ENCODE peak calls at places on chromosome 1, in five cellular contexts. C, Z, B, F and K are unnamed samples.

GRCh38 chr1:35835398-35835797 is 27.6 kb downstream of the AGO4 start:
- DNase-seq in C (no peak), Z (no peak), B (no peak), F (peak; percentile 34), K (peak; percentile 19)

GRCh38 chr1:213374369-213374768 is 323.3 kb downstream of the RPS6KC1 start:
- DNase-seq in C (peak; percentile 39), Z (peak; percentile 36), B (peak; percentile 52), F (peak; percentile 91), K (peak; percentile 87)

GRCh38 chr1:37347104-37347503 is 127.3 kb upstream of the ZC3H12A start:
- DNase-seq in C (no peak), Z (no peak), B (no peak), F (no peak), K (no peak)

GRCh38 chr1:213394837-213395236 is 343.8 kb downstream of the RPS6KC1 start:
- DNase-seq in C (no peak), Z (no peak), B (no peak), F (no peak), K (no peak)

GRCh38 chr1:234600418-234601216 is 9.4 kb downstream of the IRF2BP2 start:
- DNase-seq in C (no peak), Z (no peak), B (no peak), F (no peak), K (no peak)

GRCh38 chr1:9787702-9788101 is 36.1 kb downstream of the CLSTN1 start:
- DNase-seq in C (no peak), Z (no peak), B (no peak), F (no peak), K (no peak)

GRCh38 chr1:162386292-162387225 is 5.0 kb downstream of the C1orf226 start:
- DNase-seq in C (no peak), Z (no peak), B (no peak), F (no peak), K (no peak)

GRCh38 chr1:154589780-154590179 is 18.2 kb downstream of the ADAR start:
- DNase-seq in C (no peak), Z (no peak), B (no peak), F (no peak), K (no peak)

GRCh38 chr1:41599912-41600311 is 115.4 kb upstream of the EDN2 start:
- DNase-seq in C (no peak), Z (peak; percentile 35), B (peak; percentile 47), F (no peak), K (no peak)